ENCODE peak calls at places on chromosomes 3 and 15, in four cellular contexts. C, T, E and H are unnamed samples.

GRCh38 chr15:44286814-44287555 is 1.5 kb upstream of the GOLM2 start:
- DNase-seq in C (no peak), E (no peak), T (no peak), H (no peak)

GRCh38 chr3:59212128-59212764 is 162.4 kb upstream of the CFAP20DC start:
- DNase-seq in T (no peak), E (peak; percentile 22), C (peak; percentile 57), H (peak; percentile 25)

GRCh38 chr15:38377547-38378161 is 76.3 kb upstream of the FAM98B start:
- DNase-seq in C (no peak), E (no peak), T (no peak), H (no peak)

GRCh38 chr3:39432342-39432741 is 25.8 kb downstream of the RPSA start:
- DNase-seq in T (no peak), E (no peak), C (no peak), H (no peak)

GRCh38 chr3:168094877-168095610 is 680 bp downstream of the GOLIM4 start:
- DNase-seq in C (peak; percentile 61), E (peak; percentile 33), T (no peak), H (peak; percentile 42)

GRCh38 chr15:25543156-25543555 is 104.3 kb upstream of the UBE3A start:
- DNase-seq in E (no peak), C (peak; percentile 46), T (no peak), H (no peak)

GRCh38 chr3:172302176-172302575 is 146.1 kb downstream of the GHSR start:
- DNase-seq in T (no peak), E (no peak), C (no peak), H (no peak)

GRCh38 chr3:190486201-190486865 is 27.6 kb upstream of the IL1RAP start:
- DNase-seq in T (no peak), C (no peak), E (no peak), H (peak; percentile 26)

GRCh38 chr15:27089676-27090075 is 118.7 kb downstream of the GABRG3 start:
- DNase-seq in E (no peak), C (no peak), T (no peak), H (no peak)

GRCh38 chr15:75639191-75639708 is 774 bp downstream of the IMP3 start:
- DNase-seq in T (no peak), E (no peak), C (no peak), H (no peak)

GRCh38 chr3:15974647-15975046 is 176.9 kb upstream of the ANKRD28 start:
- DNase-seq in T (peak; percentile 31), E (no peak), C (no peak), H (no peak)

GRCh38 chr3:101803152-101803782 is 24.3 kb downstream of the NXPE3 start:
- DNase-seq in E (peak; percentile 43), C (peak; percentile 56), T (no peak), H (peak; percentile 80)

GRCh38 chr3:126487151-126487771 is 11.6 kb upstream of the ZXDC start:
- DNase-seq in E (no peak), T (no peak), C (no peak), H (peak; percentile 13)

GRCh38 chr3:18010001-18010400 is 267.6 kb upstream of the TBC1D5 start:
- DNase-seq in T (no peak), E (no peak), C (no peak), H (no peak)

GRCh38 chr3:149339931-149340309 is 6.5 kb upstream of the TM4SF18 start:
- DNase-seq in C (no peak), E (peak; percentile 93), T (peak; percentile 58), H (peak; percentile 78)

GRCh38 chr3:187706966-187707365 is 4.6 kb upstream of the RTP2 start:
- DNase-seq in E (no peak), C (no peak), T (no peak), H (no peak)

GRCh38 chr3:106006001-106006400 is 137.2 kb upstream of the CBLB start:
- DNase-seq in T (no peak), E (no peak), C (no peak), H (no peak)

GRCh38 chr3:98733055-98733777 is 29.9 kb upstream of the ST3GAL6 start:
- DNase-seq in T (no peak), C (peak; percentile 75), E (no peak), H (no peak)

GRCh38 chr15:40333922-40334492 is 6.7 kb downstream of the CCDC9B start:
- DNase-seq in E (no peak), C (no peak), T (no peak), H (no peak)

GRCh38 chr15:30956216-30956803 is 35.1 kb downstream of the MTMR10 start:
- DNase-seq in E (no peak), C (no peak), T (no peak), H (no peak)

GRCh38 chr3:55327131-55327920 is 159.8 kb downstream of the WNT5A start:
- DNase-seq in E (no peak), C (no peak), T (no peak), H (no peak)
- TF ChIP-seq JUND in E (no peak), C (peak; percentile 9), T (no peak), H (no peak)

GRCh38 chr15:72358121-72358520 is 17.7 kb downstream of the HEXA start:
- DNase-seq in T (no peak), C (no peak), E (no peak), H (no peak)

GRCh38 chr15:72354496-72354895 is 21.3 kb downstream of the HEXA start:
- DNase-seq in E (no peak), T (no peak), C (no peak), H (no peak)

GRCh38 chr15:72353266-72353665 is 22.5 kb downstream of the HEXA start:
- DNase-seq in E (no peak), T (no peak), C (no peak), H (no peak)

DNA sequence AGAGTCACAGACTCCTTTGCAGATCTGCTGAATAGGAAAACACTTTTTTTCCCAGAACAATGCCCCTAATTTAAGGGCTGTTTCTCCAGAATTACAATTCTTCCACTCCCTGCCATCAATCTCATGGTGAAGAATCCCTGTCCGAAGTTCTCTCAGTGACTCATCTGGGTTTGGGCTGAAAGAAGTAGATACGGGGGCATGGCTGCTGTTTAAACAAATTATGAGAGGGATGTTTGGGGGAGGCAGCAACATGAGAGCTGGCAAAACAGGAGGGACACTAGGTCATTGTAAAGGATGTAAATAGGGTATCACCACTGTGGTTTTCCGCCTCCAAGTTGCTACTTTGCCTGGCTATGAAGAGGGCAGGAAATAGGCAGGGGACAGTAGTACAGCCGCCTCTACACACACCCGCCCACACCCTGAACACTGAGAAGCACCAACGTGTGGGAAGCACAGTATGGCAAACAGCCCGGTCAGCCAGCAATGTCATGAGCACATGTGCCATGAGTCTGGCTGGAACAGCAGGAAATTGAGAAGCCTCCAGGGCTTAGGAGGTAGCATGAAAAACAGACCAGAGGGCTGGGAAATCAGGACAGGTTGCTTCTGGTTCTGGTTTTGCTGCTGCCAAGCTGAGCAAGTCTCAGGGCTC is 17.2 kb downstream of the HEXA start:
- DNase-seq in T (no peak), E (no peak), C (peak; percentile 35), H (no peak)
- TF ChIP-seq JUND in T (no peak), E (no peak), C (no peak), H (peak; percentile 12)

DNA sequence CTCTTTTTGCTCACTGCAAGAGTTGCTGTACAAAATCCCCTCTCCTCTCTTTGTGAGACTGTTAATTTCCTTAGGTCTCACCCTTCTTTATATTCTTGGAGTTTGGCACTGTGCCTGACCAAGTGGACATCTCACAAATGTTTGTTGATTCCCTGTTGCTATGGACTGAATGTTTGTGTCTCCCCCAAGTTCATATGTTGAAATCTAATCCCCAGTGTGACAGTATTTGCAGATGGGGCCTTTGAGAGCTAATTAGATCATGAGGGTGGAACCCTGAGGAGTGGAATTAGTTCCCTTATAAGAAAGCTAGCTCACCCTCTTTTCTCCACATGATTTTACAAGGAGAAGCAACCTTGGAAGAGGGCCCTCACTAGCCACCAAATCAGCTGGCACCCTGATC is 65.4 kb upstream of the NPHP3 start:
- DNase-seq in E (no peak), T (no peak), C (no peak), H (no peak)
- TF ChIP-seq JUND in E (no peak), T (no peak), C (no peak), H (no peak)

GRCh38 chr3:36969540-36970432 is 23.1 kb downstream of the EPM2AIP1 start:
- DNase-seq in C (peak; percentile 88), T (no peak), E (no peak), H (no peak)
- TF ChIP-seq JUND in C (no peak), T (no peak), E (no peak), H (no peak)

GRCh38 chr15:89333959-89334509 is 590 bp downstream of the POLG start:
- DNase-seq in T (no peak), C (no peak), E (no peak), H (no peak)
- TF ChIP-seq JUND in T (no peak), C (no peak), E (no peak), H (no peak)

DNA sequence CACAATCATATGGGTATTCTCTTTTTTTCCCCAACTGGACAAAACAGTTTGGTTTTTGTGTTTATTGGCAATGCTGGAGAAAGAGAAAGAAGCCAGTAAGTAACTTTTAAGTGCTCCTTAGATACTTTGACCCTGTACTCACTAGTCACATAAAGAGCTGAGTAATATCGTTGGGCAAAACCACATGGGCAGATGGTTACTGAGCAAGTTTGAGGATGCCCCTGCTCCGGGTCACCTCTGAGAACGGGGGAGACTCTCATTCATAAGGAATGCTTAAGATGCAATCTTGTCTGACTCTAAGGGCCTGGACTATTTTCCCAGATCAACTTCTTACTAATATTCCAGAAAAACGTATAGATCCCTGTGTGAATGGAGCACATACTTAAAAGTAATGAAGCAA is 106.4 kb upstream of the SLC2A2 start:
- DNase-seq in E (no peak), C (no peak), T (no peak), H (no peak)
- TF ChIP-seq JUND in E (no peak), C (peak; percentile 66), T (no peak), H (no peak)

GRCh38 chr15:89105147-89105546 is 16.9 kb downstream of the ABHD2 start:
- DNase-seq in C (no peak), T (no peak), E (no peak), H (no peak)
- TF ChIP-seq JUND in C (peak; percentile 84), T (no peak), E (peak; percentile 42), H (no peak)